ENCODE peak calls at places on chromosomes 2 and 18, in eight cellular contexts. H, T, A, K, O, D, P and W are unnamed samples.
A peak's percentile ranks its signal among the peaks of the same experiment; 100 is the strongest.

GRCh38 chr2:176178271-176178806 is 10.1 kb upstream of the HOXD1 start:
- DNase-seq in A (no peak), T (no peak), O (no peak), D (no peak), K (no peak), H (peak; percentile 61), P (no peak), W (peak; percentile 60)

GRCh38 chr2:120175000-120175581 is 48.1 kb downstream of the TMEM185B start:
- DNase-seq in D (peak; percentile 87), O (peak; percentile 18), P (peak; percentile 40), T (no peak), K (peak; percentile 40), A (peak; percentile 67), H (peak; percentile 69), W (peak; percentile 30)

GRCh38 chr2:238573065-238573778 is 146.5 kb downstream of the ASB1 start:
- DNase-seq in P (no peak), D (no peak), O (no peak), A (no peak), T (peak; percentile 66), H (peak; percentile 12), K (no peak), W (no peak)

GRCh38 chr2:74747411-74748080 is 86.4 kb upstream of the HK2 start:
- DNase-seq in D (peak; percentile 73), K (no peak), H (no peak), T (no peak), O (no peak), P (peak; percentile 58), A (no peak), W (peak; percentile 73)

GRCh38 chr2:47486858-47487497 is 84.0 kb downstream of the MSH2 start:
- DNase-seq in T (no peak), O (no peak), A (no peak), H (no peak), D (no peak), K (no peak), P (no peak), W (no peak)

GRCh38 chr2:2703127-2703526 is 372.1 kb upstream of the MYT1L start:
- DNase-seq in H (no peak), K (no peak), T (no peak), O (no peak), A (no peak), P (no peak), D (no peak), W (no peak)

GRCh38 chr18:14221689-14222088 is 89.5 kb upstream of the ZNF519 start:
- DNase-seq in P (no peak), H (no peak), K (no peak), O (no peak), A (no peak), D (no peak), T (no peak), W (no peak)

GRCh38 chr2:106091219-106091618 is 102.9 kb downstream of the UXS1 start:
- DNase-seq in O (no peak), H (no peak), D (no peak), P (no peak), T (no peak), K (no peak), A (no peak), W (no peak)

GRCh38 chr2:62774555-62775366 is 69.2 kb downstream of the EHBP1 start:
- DNase-seq in P (peak; percentile 10), H (peak; percentile 67), O (no peak), D (peak; percentile 76), A (peak; percentile 74), K (peak; percentile 11), T (no peak), W (peak; percentile 61)

GRCh38 chr2:210028178-210028577 is 25.7 kb downstream of the RPE start:
- DNase-seq in D (no peak), H (no peak), A (no peak), P (no peak), T (no peak), K (no peak), O (no peak), W (no peak)

GRCh38 chr2:152468832-152469692 is 134.1 kb downstream of the FMNL2 start:
- DNase-seq in A (no peak), D (peak; percentile 56), K (no peak), O (no peak), H (peak; percentile 45), P (no peak), T (no peak), W (no peak)

GRCh38 chr2:199973703-199974102 is 18.3 kb downstream of the MAIP1 start:
- DNase-seq in A (no peak), O (no peak), P (no peak), D (peak; percentile 77), K (peak; percentile 8), H (peak; percentile 57), T (no peak), W (no peak)

GRCh38 chr2:2848198-2848597 is 517.1 kb upstream of the MYT1L start:
- DNase-seq in P (no peak), H (no peak), O (no peak), A (no peak), T (no peak), K (no peak), D (no peak), W (no peak)

GRCh38 chr2:234681206-234681605 is 184.3 kb upstream of the ARL4C start:
- DNase-seq in K (no peak), P (no peak), T (no peak), H (peak; percentile 43), A (no peak), O (no peak), D (no peak), W (no peak)

GRCh38 chr18:27428716-27429475 is 243.8 kb upstream of the CHST9 start:
- DNase-seq in O (no peak), T (no peak), A (no peak), D (no peak), K (no peak), H (peak; percentile 79), P (no peak), W (no peak)

GRCh38 chr2:123816203-123816602 is 208.9 kb upstream of the CNTNAP5 start:
- DNase-seq in A (no peak), T (no peak), K (no peak), D (no peak), H (no peak), P (no peak), O (no peak), W (no peak)

GRCh38 chr2:241339839-241340471 is 16.1 kb upstream of the FARP2 start:
- DNase-seq in K (no peak), D (peak; percentile 61), H (no peak), A (no peak), O (no peak), T (no peak), P (no peak), W (no peak)

GRCh38 chr2:158325031-158325781 is 131.3 kb downstream of the CCDC148 start:
- DNase-seq in O (no peak), A (no peak), K (no peak), H (peak; percentile 79), T (no peak), D (peak; percentile 18), P (no peak), W (no peak)

GRCh38 chr2:9018109-9018508 is 14.6 kb upstream of the MBOAT2 start:
- DNase-seq in O (no peak), P (no peak), K (no peak), D (peak; percentile 10), H (no peak), T (no peak), A (no peak), W (no peak)

GRCh38 chr2:112542974-112543760 is 902 bp downstream of the POLR1B start:
- DNase-seq in K (no peak), A (no peak), T (no peak), D (peak; percentile 10), O (no peak), H (peak; percentile 45), P (no peak), W (no peak)

GRCh38 chr2:72815655-72816268 is 10.1 kb downstream of the EXOC6B start:
- DNase-seq in H (no peak), K (no peak), A (no peak), O (no peak), P (no peak), T (peak; percentile 69), D (no peak), W (no peak)

GRCh38 chr18:49878567-49878966 is 65.2 kb upstream of the ACAA2 start:
- DNase-seq in O (no peak), K (no peak), H (no peak), T (no peak), A (no peak), D (peak; percentile 15), P (no peak), W (no peak)

GRCh38 chr2:72271766-72272615 is 124.3 kb upstream of the CYP26B1 start:
- DNase-seq in D (peak; percentile 85), A (no peak), T (no peak), H (no peak), K (peak; percentile 54), P (no peak), O (no peak), W (peak; percentile 67)

GRCh38 chr2:218878941-218879761 is 1.5 kb upstream of the WNT10A start:
- DNase-seq in D (no peak), H (no peak), T (no peak), A (no peak), P (no peak), O (no peak), K (no peak), W (no peak)

GRCh38 chr2:59301466-59302402 is 1060.6 kb upstream of the FANCL start:
- DNase-seq in H (peak; percentile 78), T (peak; percentile 39), P (peak; percentile 42), D (peak; percentile 49), O (peak; percentile 2), K (peak; percentile 28), A (peak; percentile 41), W (peak; percentile 18)

GRCh38 chr2:11945139-11946126 is 199.0 kb downstream of the LPIN1 start:
- DNase-seq in A (no peak), T (no peak), P (no peak), K (no peak), H (no peak), O (peak; percentile 1), D (no peak), W (no peak)